ENCODE peak calls at places on chromosomes 11 and 22, in nine cellular contexts. C is OCI-LY7, U is PC-3, T is neural progenitor cell, Y is GM23338, D is MM.1S, K is hepatocyte, N is HCT116, S is SK-N-SH. L is an unnamed sample.

GRCh38 chr11:68040957-68041591 is 2.2 kb downstream of the TCIRG1 start:
- DNase-seq in K (no peak), Y (no peak), N (no peak), U (no peak), S (peak), T (no peak), D (no peak), C (no peak), L (no peak)

GRCh38 chr11:10164621-10165020 is 129.4 kb downstream of the SBF2 start:
- DNase-seq in T (no peak), S (no peak), D (no peak), U (no peak), C (no peak), K (no peak), Y (no peak), N (no peak), L (no peak)

GRCh38 chr11:61541568-61541967 is 33.0 kb downstream of the LRRC10B start:
- DNase-seq in T (peak), K (no peak), U (peak), D (no peak), S (peak), Y (peak), C (peak), N (peak), L (peak)

GRCh38 chr22:38177926-38178604 is 3.6 kb downstream of the PLA2G6 start:
- DNase-seq in Y (peak), U (peak), S (no peak), D (no peak), T (peak), C (no peak), K (peak), N (peak), L (peak)

GRCh38 chr11:64368673-64369074 is 9.7 kb downstream of the RPS6KA4 start:
- DNase-seq in D (no peak), C (no peak), Y (peak), N (no peak), T (no peak), U (no peak), K (no peak), S (no peak), L (no peak)

GRCh38 chr11:84524422-84525051 is 1102.6 kb downstream of the DLG2 start:
- DNase-seq in Y (peak), N (no peak), U (peak), D (peak), C (peak), S (peak), T (peak), K (peak), L (peak)

GRCh38 chr11:72350752-72351151 is 83.6 kb downstream of the CLPB start:
- DNase-seq in D (no peak), C (no peak), N (no peak), T (no peak), U (no peak), Y (no peak), S (no peak), K (no peak), L (no peak)

GRCh38 chr22:44210721-44211120 is 30.0 kb downstream of the PARVG start:
- DNase-seq in T (no peak), S (no peak), K (no peak), D (no peak), Y (no peak), U (no peak), N (no peak), C (no peak), L (peak)

GRCh38 chr11:106961048-106961447 is 57.2 kb downstream of the GUCY1A2 start:
- DNase-seq in Y (peak), C (no peak), T (no peak), D (no peak), S (no peak), U (peak), K (no peak), N (no peak), L (peak)

GRCh38 chr22:47138898-47139789 is 376.7 kb downstream of the TBC1D22A start:
- DNase-seq in K (no peak), Y (no peak), T (no peak), N (no peak), D (no peak), S (no peak), U (no peak), C (no peak), L (no peak)

GRCh38 chr22:40890881-40891280 is 29.0 kb upstream of the DNAJB7 start:
- DNase-seq in T (no peak), U (no peak), K (no peak), Y (no peak), C (no peak), S (no peak), D (no peak), N (no peak), L (peak)

GRCh38 chr11:42631223-42631843 is 680.5 kb upstream of the API5 start:
- DNase-seq in C (peak), S (peak), Y (peak), K (peak), U (peak), T (peak), N (no peak), D (peak), L (peak)

GRCh38 chr11:12182650-12183511 is 72.5 kb downstream of the MICAL2 start:
- DNase-seq in C (no peak), S (no peak), D (no peak), U (peak), T (no peak), Y (no peak), K (peak), N (peak), L (peak)

GRCh38 chr11:60389279-60389910 is 6.9 kb upstream of the MS4A14 start:
- DNase-seq in U (no peak), Y (no peak), D (no peak), S (no peak), N (no peak), K (no peak), C (peak), T (no peak), L (no peak)

GRCh38 chr11:67316882-67317364 is 13.6 kb downstream of the SSH3 start:
- DNase-seq in T (no peak), C (no peak), S (no peak), N (peak), Y (no peak), D (no peak), U (peak), K (no peak), L (peak)

GRCh38 chr11:33160147-33160546 is 1.1 kb downstream of the CSTF3 start:
- DNase-seq in N (no peak), D (peak), S (peak), Y (peak), K (peak), T (peak), C (peak), U (peak), L (peak)

GRCh38 chr22:19806213-19807160 is 45.9 kb downstream of the TBX1 start:
- DNase-seq in N (peak), Y (no peak), C (no peak), D (no peak), U (peak), K (peak), S (peak), T (no peak), L (no peak)

GRCh38 chr11:86160546-86161149 is 83.9 kb upstream of the EED start:
- DNase-seq in C (no peak), T (no peak), D (no peak), U (peak), Y (no peak), S (no peak), N (no peak), K (no peak), L (peak)

GRCh38 chr11:123195182-123196059 is at the start of gene CLMP:
- DNase-seq in K (peak), N (no peak), Y (peak), D (no peak), S (peak), U (peak), C (no peak), T (peak), L (peak)

GRCh38 chr11:117314840-117315239 is 1.2 kb downstream of the BACE1 start:
- DNase-seq in S (peak), T (peak), Y (peak), N (no peak), K (peak), U (no peak), D (no peak), C (no peak), L (peak)

GRCh38 chr11:36142439-36142838 is 146.8 kb downstream of the COMMD9 start:
- DNase-seq in K (no peak), D (no peak), Y (peak), N (no peak), U (no peak), C (no peak), S (no peak), T (no peak), L (no peak)

GRCh38 chr22:27719535-27720227 is 81.9 kb downstream of the MN1 start:
- DNase-seq in Y (peak), S (no peak), C (peak), N (no peak), T (no peak), K (no peak), U (no peak), D (no peak), L (peak)

GRCh38 chr22:16609548-16610261 is 17.1 kb upstream of the CCT8L2 start:
- DNase-seq in T (no peak), Y (peak), S (no peak), N (no peak), U (no peak), C (no peak), K (no peak), D (no peak), L (no peak)

GRCh38 chr11:112355726-112356125 is 95.1 kb upstream of the PLET1 start:
- DNase-seq in S (peak), N (peak), U (peak), T (peak), K (peak), D (no peak), Y (peak), C (no peak), L (peak)

GRCh38 chr11:96122601-96123044 is 198.7 kb upstream of the MTMR2 start:
- DNase-seq in K (no peak), N (no peak), U (peak), T (no peak), D (no peak), C (no peak), Y (no peak), S (no peak), L (peak)

GRCh38 chr22:43289551-43289963 is 53.6 kb downstream of the SCUBE1 start:
- DNase-seq in Y (no peak), D (no peak), K (no peak), U (no peak), N (no peak), S (no peak), C (no peak), T (no peak), L (peak)

GRCh38 chr11:35747638-35748037 is 85.1 kb downstream of the TRIM44 start:
- DNase-seq in K (no peak), S (no peak), Y (peak), N (no peak), D (no peak), C (no peak), T (peak), U (no peak), L (no peak)

GRCh38 chr11:35165416-35166368 is 26.7 kb downstream of the CD44 start:
- DNase-seq in U (peak), S (no peak), T (peak), Y (no peak), D (peak), N (no peak), K (no peak), C (peak), L (peak)

GRCh38 chr22:29030016-29030617 is 31.5 kb downstream of the C22orf31 start:
- DNase-seq in N (peak), U (peak), Y (peak), S (no peak), K (no peak), D (no peak), T (no peak), C (no peak), L (peak)

GRCh38 chr11:114193730-114194674 is 102.2 kb upstream of the NNMT start:
- DNase-seq in S (no peak), Y (no peak), D (no peak), U (no peak), K (no peak), N (no peak), C (no peak), T (no peak), L (no peak)

GRCh38 chr11:13140873-13141655 is 131.9 kb downstream of the RASSF10 start:
- DNase-seq in Y (no peak), D (no peak), S (no peak), T (no peak), K (no peak), U (peak), C (no peak), N (no peak), L (peak)

GRCh38 chr11:72609045-72609444 is 65.2 kb downstream of the PDE2A start:
- DNase-seq in U (peak), S (no peak), T (peak), Y (peak), D (peak), N (no peak), K (no peak), C (peak), L (peak)

GRCh38 chr22:25146906-25147754 is 52.5 kb upstream of the CRYBB3 start:
- DNase-seq in Y (no peak), N (no peak), C (no peak), S (no peak), K (no peak), T (no peak), D (no peak), U (no peak), L (no peak)

GRCh38 chr11:74695705-74696280 is 35.4 kb downstream of the CHRDL2 start:
- DNase-seq in C (no peak), K (no peak), T (peak), S (no peak), D (no peak), U (no peak), N (no peak), Y (peak), L (peak)

GRCh38 chr11:18707811-18708340 is 9.3 kb downstream of the TMEM86A start:
- DNase-seq in C (no peak), T (no peak), U (no peak), D (no peak), Y (no peak), K (no peak), N (no peak), S (no peak), L (no peak)

GRCh38 chr11:18706330-18707243 is 8.0 kb downstream of the TMEM86A start:
- DNase-seq in Y (peak), U (no peak), N (no peak), K (no peak), S (peak), C (peak), T (no peak), D (no peak), L (peak)

GRCh38 chr11:18704045-18704645 is 5.6 kb downstream of the TMEM86A start:
- DNase-seq in N (no peak), U (no peak), T (no peak), K (no peak), Y (no peak), D (no peak), C (no peak), S (no peak), L (no peak)

GRCh38 chr11:18704698-18705097 is 6.1 kb downstream of the TMEM86A start:
- DNase-seq in Y (no peak), U (no peak), D (no peak), N (no peak), K (no peak), S (no peak), T (no peak), C (no peak), L (no peak)

DNA sequence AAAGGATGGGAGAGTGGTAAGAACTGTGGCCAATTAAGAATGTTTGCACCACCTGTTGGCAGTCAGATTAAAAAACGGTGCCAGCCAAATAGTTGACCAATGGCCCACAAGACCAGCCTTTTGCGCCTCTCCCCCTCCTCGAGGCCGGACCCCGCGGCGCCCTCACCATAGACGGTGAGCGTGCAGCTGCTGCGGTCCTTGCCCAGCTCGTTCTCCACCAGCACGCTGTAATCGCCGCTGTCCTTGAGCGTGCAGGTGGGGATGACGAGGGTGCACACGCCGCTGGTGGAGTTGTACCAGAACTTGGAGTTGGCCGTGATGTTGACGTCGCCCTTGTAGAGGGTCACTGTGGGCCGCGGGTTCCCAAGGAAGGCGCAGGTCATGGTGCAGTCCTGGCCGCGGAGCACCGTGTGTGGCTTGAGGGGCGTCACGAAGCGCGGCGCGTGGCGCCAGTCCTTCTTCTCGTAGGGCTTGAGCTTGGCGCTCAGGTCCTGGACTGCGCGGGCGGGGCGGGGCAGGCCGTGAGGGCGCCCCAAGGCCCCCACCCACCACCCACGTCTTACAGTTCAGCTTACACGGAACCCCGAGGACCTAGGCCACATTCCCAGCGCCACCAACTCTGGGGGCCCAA is 7.2 kb downstream of the TMEM86A start:
- DNase-seq in N (no peak), S (peak), D (no peak), U (no peak), T (no peak), C (no peak), K (no peak), Y (peak), L (peak)
- H3K4me3 ChIP-seq in N (no peak), S (peak), D (no peak), U (no peak), T (no peak), C (no peak), K (no peak), Y (peak), L (no peak)

GRCh38 chr22:35589071-35589735 is 27.9 kb downstream of the MB start:
- DNase-seq in N (peak), T (no peak), U (peak), C (no peak), D (no peak), K (peak), Y (no peak), S (no peak), L (peak)
- TF ChIP-seq EZH2phosphoT487 in N (no peak), T (no peak), U (no peak), C (no peak), D (no peak), K (no peak), Y (no peak), S (no peak), L (no peak)

GRCh38 chr11:128904303-128904871 is 13.2 kb downstream of the KCNJ5 start:
- DNase-seq in U (no peak), N (no peak), Y (peak), C (no peak), D (no peak), K (no peak), S (no peak), T (peak), L (peak)
- H3K4me3 ChIP-seq in U (peak), N (no peak), Y (peak), C (no peak), D (no peak), K (no peak), S (no peak), T (peak), L (peak)

GRCh38 chr22:48511211-48511610 is 1316.5 kb downstream of the BRD1 start:
- DNase-seq in D (no peak), U (no peak), T (no peak), C (no peak), S (no peak), N (no peak), Y (no peak), K (no peak), L (no peak)

GRCh38 chr22:48513446-48513845 is 1314.2 kb downstream of the BRD1 start:
- DNase-seq in K (no peak), N (no peak), D (no peak), S (no peak), U (no peak), Y (no peak), T (no peak), C (no peak), L (no peak)

GRCh38 chr22:48513929-48514328 is 1313.7 kb downstream of the BRD1 start:
- DNase-seq in U (no peak), K (no peak), N (no peak), S (no peak), C (no peak), T (no peak), D (no peak), Y (no peak), L (no peak)

GRCh38 chr22:48510599-48510998 is 1317.1 kb downstream of the BRD1 start:
- DNase-seq in D (no peak), C (no peak), S (no peak), K (no peak), U (no peak), T (no peak), Y (no peak), N (no peak), L (no peak)

GRCh38 chr22:48511781-48512327 is 1315.8 kb downstream of the BRD1 start:
- DNase-seq in U (no peak), Y (no peak), S (no peak), N (no peak), C (no peak), T (no peak), D (no peak), K (no peak), L (no peak)
- TF ChIP-seq EZH2phosphoT487 in U (no peak), Y (no peak), S (no peak), N (no peak), C (no peak), T (no peak), D (no peak), K (no peak), L (no peak)

GRCh38 chr11:65389294-65389980 is 3.0 kb downstream of the FRMD8 start:
- DNase-seq in C (no peak), Y (no peak), D (no peak), S (no peak), T (no peak), N (no peak), K (no peak), U (no peak), L (peak)
- H3K4me3 ChIP-seq in C (no peak), Y (no peak), D (peak), S (no peak), T (no peak), N (no peak), K (no peak), U (no peak), L (no peak)

DNA sequence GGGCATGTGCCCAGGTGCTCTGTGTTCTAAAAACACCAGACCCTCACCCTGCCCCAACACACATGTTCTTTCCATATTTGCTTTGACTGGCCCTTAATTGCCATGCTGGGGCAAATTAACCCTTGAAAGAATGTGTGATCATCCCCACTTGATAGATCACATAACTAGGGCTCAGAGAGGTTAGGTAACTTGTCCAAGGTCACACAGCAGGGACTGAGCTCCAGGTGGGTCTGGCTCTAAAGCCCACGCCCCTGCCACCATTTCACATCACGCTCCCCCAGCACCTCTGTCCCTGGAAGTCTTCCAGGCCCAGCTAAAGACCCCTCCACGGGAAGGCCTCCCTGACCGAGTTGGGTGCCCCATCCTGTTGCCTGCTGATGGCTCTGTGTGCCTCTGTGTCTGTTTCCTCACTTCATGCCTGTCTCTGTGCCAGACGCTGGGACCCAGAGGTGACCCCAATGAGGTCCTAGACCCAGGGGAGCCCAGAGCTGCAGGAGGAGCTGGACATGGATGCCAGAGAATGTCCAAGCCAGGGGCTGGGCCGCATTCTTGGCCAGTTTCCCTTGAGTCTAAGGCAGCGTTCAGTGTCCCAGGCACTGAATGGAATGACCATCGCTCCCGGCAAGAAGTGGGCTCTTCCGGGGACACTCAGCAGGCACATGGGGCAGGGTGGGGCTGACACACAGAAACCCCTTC is 79.7 kb downstream of the MYO7A start:
- DNase-seq in N (no peak), K (no peak), D (no peak), S (peak), U (no peak), T (no peak), C (no peak), Y (no peak), L (no peak)
- TF ChIP-seq EZH2phosphoT487 in N (no peak), K (no peak), D (no peak), S (no peak), U (no peak), T (no peak), C (no peak), Y (no peak), L (no peak)

DNA sequence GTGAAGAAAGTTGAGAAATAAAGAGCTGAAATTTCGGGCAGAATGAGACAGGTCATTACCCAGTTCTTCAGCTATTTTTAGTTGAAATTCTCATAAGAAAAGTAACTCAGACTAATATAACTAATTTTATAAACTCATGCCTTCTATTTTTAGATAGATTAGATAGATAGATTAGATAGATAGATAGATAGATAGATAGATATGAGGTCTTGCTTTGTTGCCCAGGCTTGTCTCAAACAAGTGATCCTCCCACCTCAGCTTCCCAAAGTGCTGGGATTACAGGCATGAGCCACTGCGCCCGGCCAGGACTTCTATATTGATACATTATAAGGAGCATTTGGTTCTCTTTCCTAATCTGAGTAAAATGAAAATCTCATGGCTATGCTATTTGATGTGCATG is 26.9 kb upstream of the OR8G1 start:
- DNase-seq in C (no peak), D (no peak), Y (no peak), K (no peak), S (no peak), N (no peak), U (no peak), T (no peak), L (no peak)
- H3K4me3 ChIP-seq in C (no peak), D (no peak), Y (no peak), K (no peak), S (no peak), N (no peak), U (no peak), T (no peak), L (no peak)